ENCODE peak calls at places on chromosomes 13 and 19, in six cellular contexts. Y, R, S, A, L and E are unnamed samples.

GRCh38 chr19:55087542-55087935 is 11.9 kb downstream of the EPS8L1 start:
- DNase-seq in Y (no peak), R (no peak), S (no peak), A (peak), L (no peak), E (no peak)

GRCh38 chr19:13026478-13026999 is 31.3 kb downstream of the NFIX start:
- DNase-seq in Y (no peak), R (peak), S (no peak), A (no peak), L (no peak), E (no peak)

GRCh38 chr13:77810430-77810829 is 108.2 kb downstream of the EDNRB start:
- DNase-seq in Y (no peak), R (no peak), S (no peak), A (no peak), L (no peak), E (no peak)

GRCh38 chr19:45097776-45098520 is 5.0 kb downstream of the PPP1R37 start:
- DNase-seq in Y (no peak), R (peak), S (no peak), A (no peak), L (peak), E (peak)

GRCh38 chr19:4910594-4911273 is 1.4 kb downstream of the UHRF1 start:
- DNase-seq in Y (no peak), R (no peak), S (no peak), A (peak), L (no peak), E (peak)

GRCh38 chr19:19626516-19627441 is 1.2 kb downstream of the LPAR2 start:
- DNase-seq in Y (no peak), R (no peak), S (no peak), A (no peak), L (no peak), E (no peak)

GRCh38 chr13:33119022-33119735 is 103.0 kb downstream of the KL start:
- DNase-seq in Y (no peak), R (no peak), S (no peak), A (no peak), L (no peak), E (no peak)

GRCh38 chr13:98556968-98557591 is 19.8 kb downstream of the STK24 start:
- DNase-seq in Y (no peak), R (peak), S (no peak), A (no peak), L (peak), E (no peak)

GRCh38 chr13:110372676-110373075 is 65.6 kb downstream of the COL4A2 start:
- DNase-seq in Y (no peak), R (no peak), S (no peak), A (no peak), L (no peak), E (no peak)

DNA sequence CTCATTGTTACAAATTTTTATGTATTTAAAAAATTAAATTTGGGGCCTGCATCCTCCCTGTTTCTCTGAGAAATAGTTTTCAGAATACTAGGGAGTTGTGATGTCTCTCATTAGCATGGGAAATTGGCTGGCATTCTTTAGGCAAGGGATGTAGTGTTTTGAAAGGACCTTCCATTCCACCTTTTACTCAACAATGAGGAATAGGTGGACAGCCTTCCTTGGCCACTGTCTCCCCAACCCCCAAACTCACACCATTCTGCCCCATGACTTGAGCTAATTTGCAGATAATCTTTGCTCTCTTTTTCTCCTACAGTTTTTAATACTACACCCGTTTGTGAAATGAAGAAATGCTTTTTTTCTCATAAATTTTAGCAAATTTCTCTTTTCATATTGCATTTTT is 244.6 kb upstream of the SPRY2 start:
- DNase-seq in Y (no peak), R (no peak), S (no peak), A (no peak), L (no peak), E (no peak)
- TF ChIP-seq CTCF in Y (no peak), R (no peak), S (no peak), A (no peak), L (no peak), E (no peak)

DNA sequence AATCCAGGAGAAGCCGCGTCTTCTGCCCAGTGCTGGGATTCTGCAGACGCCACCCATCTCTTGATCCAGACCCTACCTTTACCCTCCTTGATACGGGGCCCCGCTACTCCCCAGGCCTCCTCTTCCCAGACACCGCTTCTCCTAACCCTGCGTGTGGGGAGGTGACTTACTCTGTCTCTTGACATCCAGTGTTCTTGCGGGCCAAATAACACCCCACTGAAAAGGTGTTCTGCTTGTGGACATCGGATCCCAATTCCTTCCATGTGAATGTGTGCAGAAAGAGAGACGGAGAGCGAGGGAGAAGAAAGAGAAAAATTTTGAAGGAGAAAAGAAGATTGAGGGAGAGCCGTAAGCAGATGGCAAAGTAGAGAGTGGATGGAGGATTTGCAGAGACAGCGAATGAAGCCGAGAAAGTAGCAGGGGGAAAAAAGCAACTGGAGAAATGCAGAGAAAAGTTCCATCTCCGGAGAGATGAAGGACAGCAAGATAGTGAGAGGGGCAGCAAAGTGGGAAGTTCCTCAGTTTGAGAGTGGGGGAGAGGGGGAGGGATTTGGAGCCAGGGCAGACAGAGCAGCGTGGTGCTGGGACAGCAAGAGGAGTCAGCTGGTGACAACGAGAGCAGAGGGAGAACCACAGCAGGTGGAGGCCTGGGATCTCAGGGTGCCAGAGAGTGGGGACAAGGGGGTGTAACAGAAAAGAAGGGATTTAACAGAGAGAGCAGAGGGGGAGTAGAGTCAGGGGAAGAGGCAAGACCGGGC is 811 bp downstream of the ZNF480 start:
- DNase-seq in Y (no peak), R (no peak), S (no peak), A (no peak), L (no peak), E (no peak)
- TF ChIP-seq CTCF in Y (no peak), R (no peak), S (no peak), A (no peak), L (no peak), E (no peak)

GRCh38 chr13:46386996-46387851 is at the start of gene RUBCNL:
- DNase-seq in Y (peak), R (no peak), S (peak), A (peak), L (peak), E (no peak)
- TF ChIP-seq CTCF in Y (peak), R (no peak), S (no peak), A (no peak), L (no peak), E (no peak)

DNA sequence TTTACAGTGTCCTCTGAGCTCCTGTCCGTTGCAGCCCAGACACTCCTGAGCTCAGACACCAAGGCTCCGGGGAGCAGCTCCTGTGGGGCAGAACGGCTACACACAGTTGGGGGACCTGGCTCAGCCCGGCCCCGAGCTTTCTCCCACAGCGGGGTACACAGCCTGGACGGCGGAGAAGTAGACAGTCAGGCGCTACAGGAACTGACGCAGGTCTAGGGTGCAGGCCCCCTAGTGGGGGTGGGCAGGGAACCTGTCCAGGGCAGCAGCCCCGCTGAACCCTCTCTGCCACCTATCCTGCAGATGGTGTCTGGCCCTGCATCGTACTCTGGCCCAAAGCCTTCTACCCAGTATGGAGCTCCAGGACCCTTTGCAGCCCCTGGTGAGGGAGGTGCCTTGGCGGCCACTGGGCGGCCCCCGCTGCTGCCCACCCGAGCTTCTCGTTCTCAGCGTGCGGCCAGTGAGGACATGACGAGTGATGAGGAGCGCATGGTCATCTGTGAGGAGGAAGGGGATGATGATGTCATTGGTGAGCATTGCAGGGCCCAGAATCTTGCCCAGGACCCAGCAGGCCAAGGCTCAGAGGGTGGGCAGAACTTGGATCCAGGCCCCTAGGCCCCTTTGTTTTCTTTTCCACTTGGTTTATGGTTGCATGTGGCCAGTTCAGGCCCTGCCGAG is 12.9 kb upstream of the PRR19 start:
- DNase-seq in Y (no peak), R (no peak), S (no peak), A (no peak), L (no peak), E (peak)
- TF ChIP-seq CTCF in Y (no peak), R (no peak), S (no peak), A (no peak), L (no peak), E (no peak)

GRCh38 chr19:30664358-30665058 is 292.3 kb downstream of the ZNF536 start:
- DNase-seq in Y (peak), R (no peak), S (no peak), A (peak), L (no peak), E (no peak)
- TF ChIP-seq CTCF in Y (no peak), R (peak), S (no peak), A (no peak), L (no peak), E (no peak)

DNA sequence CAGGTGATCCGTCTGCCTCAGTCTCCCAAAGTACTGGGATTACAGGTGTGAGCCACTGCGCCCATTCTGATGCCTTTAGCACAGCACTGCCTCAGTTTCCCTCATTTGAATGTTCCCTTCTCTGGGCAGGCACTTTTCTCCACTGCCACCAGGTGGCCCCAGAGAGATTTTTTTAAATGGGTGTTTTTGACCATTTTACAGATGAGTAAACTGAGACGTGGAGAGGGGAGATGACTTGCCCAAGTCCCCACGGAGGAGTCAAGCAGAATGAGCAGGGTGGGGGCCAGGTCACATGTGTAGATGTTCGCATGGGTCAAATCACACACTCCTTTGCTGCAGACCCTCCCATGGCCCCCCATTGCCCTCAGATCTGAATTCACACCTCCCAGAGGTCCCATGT is 3.2 kb upstream of the PDE4C start:
- DNase-seq in Y (no peak), R (no peak), S (no peak), A (no peak), L (no peak), E (no peak)
- TF ChIP-seq CTCF in Y (peak), R (peak), S (no peak), A (peak), L (no peak), E (no peak)

GRCh38 chr19:50184196-50184595 is 19.2 kb upstream of the MYH14 start:
- DNase-seq in Y (no peak), R (no peak), S (no peak), A (no peak), L (no peak), E (no peak)

GRCh38 chr19:50189326-50189725 is 14.1 kb upstream of the MYH14 start:
- DNase-seq in Y (no peak), R (no peak), S (no peak), A (no peak), L (no peak), E (no peak)

GRCh38 chr19:50190439-50190891 is 13.0 kb upstream of the MYH14 start:
- DNase-seq in Y (no peak), R (no peak), S (no peak), A (no peak), L (no peak), E (no peak)

GRCh38 chr19:50191270-50191669 is 12.2 kb upstream of the MYH14 start:
- DNase-seq in Y (no peak), R (no peak), S (no peak), A (no peak), L (no peak), E (no peak)

DNA sequence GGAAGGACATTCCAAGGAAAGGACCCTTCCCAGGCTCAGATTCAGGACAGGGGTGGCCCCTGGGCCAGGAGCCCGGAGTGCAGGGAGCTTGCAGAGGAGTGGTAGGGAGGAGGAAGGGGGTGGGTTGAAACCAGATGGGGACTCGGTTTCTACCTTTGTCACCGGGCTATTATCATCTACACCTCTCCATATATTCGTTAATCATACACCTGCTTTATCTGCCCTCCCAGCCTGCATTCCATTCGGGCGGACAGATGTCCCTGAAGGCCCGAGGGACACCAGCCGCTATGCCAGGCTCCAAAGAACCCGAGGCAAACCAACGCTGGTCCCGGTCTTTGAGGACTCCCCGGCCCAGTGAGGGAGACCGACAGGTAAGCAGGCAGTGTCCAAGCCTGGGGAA is 15.5 kb upstream of the MYH14 start:
- DNase-seq in Y (no peak), R (no peak), S (no peak), A (no peak), L (no peak), E (no peak)
- TF ChIP-seq CTCF in Y (no peak), R (no peak), S (no peak), A (no peak), L (no peak), E (no peak)

GRCh38 chr13:63651394-63651793 is 2235.7 kb upstream of the PCDH20 start:
- DNase-seq in Y (no peak), R (no peak), S (no peak), A (no peak), L (no peak), E (no peak)
- TF ChIP-seq CTCF in Y (no peak), R (no peak), S (no peak), A (no peak), L (no peak), E (no peak)